ENCODE peak calls at places on chromosomes 16 and 17, in eight cellular contexts. I is GM03348; S is tibial nerve; E is cardiac muscle cell; W is NCI-H1092; P is stimulated activated CD8-positive, alpha-beta memory T cell treated with anti-CD3 and anti-CD28 coated beads, Interleukin-15, amount 100 ng/mL, for 24 hours; O is NCI-H2081; M is retina. D is an unnamed sample.

GRCh38 chr17:31171711-31172110 is 76.9 kb downstream of the NF1 start:
- DNase-seq in P (no peak), M (no peak), E (no peak), W (no peak), S (no peak), I (no peak), O (no peak), D (peak)

GRCh38 chr17:49646391-49647255 is 31.3 kb downstream of the SPOP start:
- DNase-seq in P (no peak), E (peak), I (peak), S (no peak), O (no peak), M (no peak), W (no peak), D (peak)

GRCh38 chr16:546909-547770 is 13.1 kb upstream of the PRR35 start:
- DNase-seq in I (peak), P (no peak), E (peak), O (no peak), M (peak), S (peak), W (no peak), D (peak)

GRCh38 chr17:80252871-80253270 is 7.8 kb upstream of the RNF213 start:
- DNase-seq in M (peak), P (no peak), E (peak), I (no peak), S (peak), O (peak), W (peak), D (peak)

GRCh38 chr17:30413109-30413508 is 34.4 kb downstream of the CPD start:
- DNase-seq in S (no peak), E (no peak), W (no peak), M (no peak), P (no peak), O (no peak), I (no peak), D (peak)

GRCh38 chr17:157901-158300 is 20.5 kb downstream of the SCGB1C2 start:
- DNase-seq in O (no peak), M (no peak), E (no peak), P (no peak), S (no peak), W (no peak), I (no peak), D (no peak)

GRCh38 chr17:79888811-79889634 is 49.8 kb upstream of the CBX4 start:
- DNase-seq in I (no peak), P (no peak), O (no peak), E (no peak), M (no peak), W (no peak), S (no peak), D (no peak)

GRCh38 chr17:41919165-41919817 is 540 bp upstream of the ACLY start:
- DNase-seq in M (no peak), I (no peak), O (peak), E (no peak), P (no peak), W (no peak), S (peak), D (no peak)

GRCh38 chr17:67836205-67836987 is 11.1 kb downstream of the BPTF start:
- DNase-seq in M (no peak), I (peak), O (no peak), P (no peak), E (peak), S (no peak), W (no peak), D (peak)

GRCh38 chr16:64136743-64137142 is 985.1 kb downstream of the CDH11 start:
- DNase-seq in E (no peak), P (no peak), O (no peak), M (no peak), S (no peak), I (no peak), W (no peak), D (no peak)

GRCh38 chr16:3149630-3150345 is 15.0 kb downstream of the ZNF213 start:
- DNase-seq in P (no peak), S (peak), I (peak), E (peak), M (peak), O (peak), W (peak), D (peak)

D was measured in GM23248.